ENCODE peak calls at places on chromosomes 4 and X, in four cellular contexts. One of them, this sample, is unnamed.

GRCh38 chr4:52841707-52842456 is 20.2 kb upstream of the RASL11B start:
- DNase-seq in heart right ventricle: peak; percentile 43
- DNase-seq in SK-N-SH: peak; percentile 62
- DNase-seq in HCT116: no peak
- DNase-seq in this sample: no peak

GRCh38 chr4:75598390-75598789 is 31.9 kb downstream of the CDKL2 start:
- DNase-seq in SK-N-SH: no peak
- DNase-seq in HCT116: no peak
- DNase-seq in heart right ventricle: no peak
- DNase-seq in this sample: peak; percentile 72

GRCh38 chr4:108527729-108528128 is 92.6 kb upstream of the RPL34 start:
- DNase-seq in HCT116: no peak
- DNase-seq in SK-N-SH: no peak
- DNase-seq in heart right ventricle: no peak
- DNase-seq in this sample: no peak

GRCh38 chr4:151930372-151930771 is 169.6 kb upstream of the GATB start:
- DNase-seq in HCT116: no peak
- DNase-seq in heart right ventricle: no peak
- DNase-seq in SK-N-SH: no peak
- DNase-seq in this sample: no peak

GRCh38 chr4:1347410-1347864 is 429 bp downstream of the UVSSA start:
- DNase-seq in HCT116: no peak
- DNase-seq in SK-N-SH: peak; percentile 88
- DNase-seq in heart right ventricle: peak; percentile 76
- DNase-seq in this sample: peak; percentile 91

GRCh38 chr4:83013420-83013867 is 2.8 kb upstream of the LIN54 start:
- DNase-seq in SK-N-SH: peak; percentile 27
- DNase-seq in HCT116: no peak
- DNase-seq in heart right ventricle: no peak
- DNase-seq in this sample: no peak

GRCh38 chrX:47232197-47232802 is 509 bp upstream of the USP11 start:
- DNase-seq in HCT116: no peak
- DNase-seq in SK-N-SH: no peak
- DNase-seq in heart right ventricle: no peak
- DNase-seq in this sample: no peak

GRCh38 chrX:106672527-106672926 is 54.0 kb upstream of the RNF128 start:
- DNase-seq in heart right ventricle: no peak
- DNase-seq in HCT116: no peak
- DNase-seq in SK-N-SH: no peak
- DNase-seq in this sample: no peak

GRCh38 chrX:30643313-30643821 is 9.9 kb upstream of the GK start:
- DNase-seq in heart right ventricle: no peak
- DNase-seq in SK-N-SH: no peak
- DNase-seq in HCT116: no peak
- DNase-seq in this sample: peak; percentile 92

GRCh38 chr4:153223935-153224334 is 19.7 kb downstream of the TRIM2 start:
- DNase-seq in heart right ventricle: no peak
- DNase-seq in HCT116: no peak
- DNase-seq in SK-N-SH: no peak
- DNase-seq in this sample: no peak

GRCh38 chr4:128358231-128358902 is 70.8 kb upstream of the PGRMC2 start:
- DNase-seq in heart right ventricle: peak; percentile 13
- DNase-seq in HCT116: no peak
- DNase-seq in SK-N-SH: no peak
- DNase-seq in this sample: peak; percentile 82

GRCh38 chrX:129790146-129790545 is 10.4 kb downstream of the SASH3 start:
- DNase-seq in SK-N-SH: no peak
- DNase-seq in HCT116: no peak
- DNase-seq in heart right ventricle: no peak
- DNase-seq in this sample: no peak

GRCh38 chr4:25449270-25449669 is 72.2 kb downstream of the ANAPC4 start:
- DNase-seq in heart right ventricle: no peak
- DNase-seq in HCT116: no peak
- DNase-seq in SK-N-SH: no peak
- DNase-seq in this sample: no peak

GRCh38 chr4:120692964-120693363 is 229.6 kb downstream of the PRDM5 start:
- DNase-seq in heart right ventricle: no peak
- DNase-seq in SK-N-SH: no peak
- DNase-seq in HCT116: peak; percentile 29
- DNase-seq in this sample: peak; percentile 97

GRCh38 chrX:10007604-10008003 is 40.4 kb downstream of the CLDN34 start:
- DNase-seq in HCT116: no peak
- DNase-seq in SK-N-SH: no peak
- DNase-seq in heart right ventricle: no peak
- DNase-seq in this sample: peak; percentile 64

GRCh38 chr4:153808175-153808574 is 19.3 kb upstream of the SFRP2 start:
- DNase-seq in HCT116: no peak
- DNase-seq in SK-N-SH: no peak
- DNase-seq in heart right ventricle: no peak
- DNase-seq in this sample: no peak

GRCh38 chr4:161555689-161556660 is 607.8 kb downstream of the FSTL5 start:
- DNase-seq in SK-N-SH: no peak
- DNase-seq in HCT116: no peak
- DNase-seq in heart right ventricle: no peak
- DNase-seq in this sample: peak; percentile 81

GRCh38 chr4:72531768-72532290 is 37.2 kb downstream of the ADAMTS3 start:
- DNase-seq in HCT116: no peak
- DNase-seq in heart right ventricle: no peak
- DNase-seq in SK-N-SH: no peak
- DNase-seq in this sample: no peak

GRCh38 chr4:72536443-72536842 is 32.6 kb downstream of the ADAMTS3 start:
- DNase-seq in SK-N-SH: no peak
- DNase-seq in heart right ventricle: no peak
- DNase-seq in HCT116: no peak
- DNase-seq in this sample: no peak

GRCh38 chr4:72529144-72529822 is 39.7 kb downstream of the ADAMTS3 start:
- DNase-seq in heart right ventricle: no peak
- DNase-seq in SK-N-SH: no peak
- DNase-seq in HCT116: no peak
- DNase-seq in this sample: no peak

GRCh38 chr4:72527038-72527646 is 41.9 kb downstream of the ADAMTS3 start:
- DNase-seq in HCT116: no peak
- DNase-seq in SK-N-SH: no peak
- DNase-seq in heart right ventricle: no peak
- DNase-seq in this sample: no peak

GRCh38 chr4:72531322-72531721 is 37.7 kb downstream of the ADAMTS3 start:
- DNase-seq in HCT116: no peak
- DNase-seq in SK-N-SH: no peak
- DNase-seq in heart right ventricle: no peak
- DNase-seq in this sample: no peak
- H3K4me3 ChIP-seq in HCT116: no peak overlapping the region
- H3K4me3 ChIP-seq in SK-N-SH: no peak overlapping the region
- H3K4me3 ChIP-seq in heart right ventricle: no peak overlapping the region
- H3K4me3 ChIP-seq in this sample: no peak overlapping the region

GRCh38 chr4:7066493-7066892 is 1.4 kb downstream of the GRPEL1 start:
- DNase-seq in heart right ventricle: no peak
- DNase-seq in SK-N-SH: no peak
- DNase-seq in HCT116: no peak
- DNase-seq in this sample: no peak
- H3K4me3 ChIP-seq in heart right ventricle: peak overlapping the region; percentile 87
- H3K4me3 ChIP-seq in SK-N-SH: peak overlapping the region; percentile 86
- H3K4me3 ChIP-seq in HCT116: peak overlapping the region; percentile 91
- H3K4me3 ChIP-seq in this sample: no peak overlapping the region

DNA sequence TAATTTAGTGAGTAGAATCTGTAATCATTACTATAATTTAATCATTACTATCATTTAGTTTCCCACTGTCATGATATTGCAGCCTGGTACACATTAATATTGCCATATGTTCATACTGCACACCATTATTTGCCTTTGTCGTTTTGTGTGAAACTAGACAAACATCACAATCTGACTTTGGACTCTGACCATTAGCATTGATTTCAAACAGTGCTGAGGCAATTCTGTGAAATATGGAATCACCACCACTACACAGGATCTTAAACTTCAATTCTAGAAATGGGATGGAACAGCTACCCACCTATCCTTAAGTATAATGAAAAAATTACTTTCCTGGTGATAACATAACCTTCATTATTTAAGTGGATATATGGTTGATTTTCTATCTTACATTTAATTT is 98.3 kb downstream of the SORBS2 start:
- DNase-seq in SK-N-SH: no peak
- DNase-seq in HCT116: no peak
- DNase-seq in heart right ventricle: no peak
- DNase-seq in this sample: no peak
- H3K4me3 ChIP-seq in SK-N-SH: no peak overlapping the region
- H3K4me3 ChIP-seq in HCT116: no peak overlapping the region
- H3K4me3 ChIP-seq in heart right ventricle: no peak overlapping the region
- H3K4me3 ChIP-seq in this sample: no peak overlapping the region

DNA sequence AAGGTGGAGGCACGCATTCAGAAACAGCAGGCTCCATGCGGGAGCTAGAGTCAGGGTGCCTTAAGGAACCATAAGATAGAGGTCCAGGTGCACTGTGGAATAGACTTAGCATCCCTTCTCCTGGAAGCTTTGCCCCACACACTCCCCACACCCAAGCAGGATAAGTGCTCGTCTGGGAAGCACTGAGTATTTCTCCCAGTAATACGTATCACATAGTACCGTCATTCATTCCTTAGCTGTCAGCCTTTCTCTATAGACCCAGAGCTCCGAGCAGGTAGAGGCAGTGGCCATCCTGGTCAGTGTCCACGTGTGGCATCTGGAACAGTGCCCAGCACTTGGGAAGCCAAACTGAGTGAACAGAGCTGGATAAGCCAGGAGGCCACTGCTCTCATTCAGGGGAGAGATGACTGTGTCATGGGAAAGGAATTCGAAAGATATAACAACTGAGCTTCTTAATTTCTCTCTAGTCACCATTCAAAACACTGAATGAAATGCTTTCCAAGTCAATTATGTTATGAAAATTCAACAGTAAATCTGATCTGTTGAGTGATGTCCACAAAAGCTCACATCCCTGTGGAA is 9.9 kb downstream of the APBB2 start:
- DNase-seq in HCT116: peak; percentile 67
- DNase-seq in heart right ventricle: peak; percentile 46
- DNase-seq in SK-N-SH: no peak
- DNase-seq in this sample: peak; percentile 86
- H3K4me3 ChIP-seq in HCT116: peak overlapping the region; percentile 30
- H3K4me3 ChIP-seq in heart right ventricle: no peak overlapping the region
- H3K4me3 ChIP-seq in SK-N-SH: no peak overlapping the region
- H3K4me3 ChIP-seq in this sample: no peak overlapping the region

This sample was measured in choroid plexus epithelial cell.